ENCODE peak calls at places on chromosomes 3 and 15, in four cellular contexts. T, H, E and M are unnamed samples.

GRCh38 chr3:171981271-171981605 is 58.1 kb upstream of the FNDC3B start:
- DNase-seq in H (no peak), E (no peak), T (no peak), M (no peak)

GRCh38 chr3:187770224-187770623 is 25.0 kb upstream of the BCL6 start:
- DNase-seq in H (no peak), T (no peak), E (peak; percentile 24), M (no peak)

GRCh38 chr15:76829939-76830338 is 75.2 kb downstream of the SCAPER start:
- DNase-seq in T (no peak), E (no peak), H (no peak), M (no peak)

GRCh38 chr3:78765671-78766485 is 1001.9 kb downstream of the ROBO1 start:
- DNase-seq in E (no peak), H (no peak), T (no peak), M (no peak)

GRCh38 chr3:59422312-59422711 is 372.5 kb upstream of the CFAP20DC start:
- DNase-seq in H (no peak), E (no peak), T (no peak), M (peak; percentile 77)

GRCh38 chr15:48458876-48459275 is 127.6 kb downstream of the DUT start:
- DNase-seq in T (no peak), H (no peak), E (no peak), M (peak; percentile 78)

GRCh38 chr3:55622116-55622515 is 135.0 kb upstream of the WNT5A start:
- DNase-seq in H (no peak), T (no peak), E (no peak), M (peak; percentile 77)

GRCh38 chr3:188834349-188834748 is 337.4 kb upstream of the TPRG1 start:
- DNase-seq in H (no peak), E (peak; percentile 35), T (peak; percentile 4), M (no peak)

GRCh38 chr3:44104668-44105321 is 136.9 kb upstream of the TOPAZ1 start:
- DNase-seq in E (no peak), T (peak; percentile 78), H (no peak), M (peak; percentile 79)

GRCh38 chr15:101489236-101489632 is 273 bp downstream of the PCSK6 start:
- DNase-seq in E (no peak), T (peak; percentile 18), H (peak; percentile 68), M (peak; percentile 42)

GRCh38 chr15:30924353-30924752 is 20.6 kb downstream of the FAN1 start:
- DNase-seq in H (no peak), T (no peak), E (no peak), M (peak; percentile 44)
- H3K36me3 ChIP-seq in H (no peaks in the 10 kb centered on the region), T (peaks cover 36% of the 10 kb centered on the region), E (peaks cover 67% of the 10 kb centered on the region), M (peaks cover 19% of the 10 kb centered on the region)

DNA sequence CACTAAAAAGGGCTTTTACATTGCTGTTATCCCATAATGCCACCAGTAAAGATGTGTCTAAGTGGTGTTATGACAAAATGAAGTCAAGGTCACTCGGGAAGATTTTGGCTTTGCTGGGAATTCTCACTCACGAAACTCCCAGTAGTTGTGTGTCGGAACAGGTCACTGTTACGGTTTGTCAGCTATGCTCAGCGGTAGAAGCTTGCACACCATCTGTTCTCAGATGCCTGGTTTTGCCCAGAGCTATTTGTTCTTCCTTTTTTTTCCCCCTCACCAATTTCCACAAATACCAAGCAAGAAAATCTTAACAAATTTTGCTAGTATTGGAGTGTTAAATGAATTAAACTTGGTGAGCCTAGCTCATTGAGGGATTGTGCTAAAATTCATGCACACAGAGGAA is 915.1 kb downstream of the MCTP2 start:
- DNase-seq in E (no peak), T (no peak), H (no peak), M (no peak)
- H3K9me3 ChIP-seq in E (no peaks in the 10 kb centered on the region), T (no peaks in the 10 kb centered on the region), H (no peaks in the 10 kb centered on the region), M (no peaks in the 10 kb centered on the region)

DNA sequence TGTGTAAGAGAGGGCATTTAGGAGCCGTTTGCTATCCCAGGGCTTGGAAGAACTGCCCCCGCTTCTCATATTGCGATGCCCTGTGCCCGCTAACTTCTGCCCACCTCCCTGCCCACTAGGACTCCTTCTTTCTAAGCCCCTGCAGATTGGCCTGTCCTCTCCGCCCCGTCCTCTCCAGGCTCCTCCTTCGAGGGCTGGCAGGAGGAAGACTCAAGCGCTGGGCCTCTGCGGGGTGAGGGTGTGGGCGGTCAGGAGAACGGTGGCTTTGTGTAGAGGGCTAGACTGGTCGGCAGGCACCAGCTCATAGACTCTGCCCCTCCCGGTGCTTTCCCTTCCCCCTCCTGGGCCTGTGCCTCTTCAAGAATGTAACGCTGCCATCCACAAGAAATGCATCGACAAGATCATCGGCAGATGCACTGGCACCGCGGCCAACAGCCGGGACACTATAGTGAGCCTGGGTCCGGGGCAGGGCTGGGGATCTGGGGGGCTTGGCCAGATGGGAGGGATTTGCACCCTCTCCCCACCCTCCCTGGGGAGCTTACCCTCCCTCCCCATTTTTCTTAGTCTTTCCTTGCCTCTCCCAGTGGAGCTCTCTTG is 21.8 kb downstream of the PRKCD start:
- DNase-seq in E (no peak), H (no peak), T (no peak), M (no peak)
- TF ChIP-seq EZH2phosphoT487 in E (no peak), H (no peak), T (no peak), M (no peak)

GRCh38 chr3:49124203-49124602 is 3.6 kb upstream of the USP19 start:
- DNase-seq in H (no peak), E (no peak), T (no peak), M (no peak)
- H3K36me3 ChIP-seq in H (no peaks in the 10 kb centered on the region), E (no peaks in the 10 kb centered on the region), T (peaks cover 8% of the 10 kb centered on the region), M (peaks cover 8% of the 10 kb centered on the region)

DNA sequence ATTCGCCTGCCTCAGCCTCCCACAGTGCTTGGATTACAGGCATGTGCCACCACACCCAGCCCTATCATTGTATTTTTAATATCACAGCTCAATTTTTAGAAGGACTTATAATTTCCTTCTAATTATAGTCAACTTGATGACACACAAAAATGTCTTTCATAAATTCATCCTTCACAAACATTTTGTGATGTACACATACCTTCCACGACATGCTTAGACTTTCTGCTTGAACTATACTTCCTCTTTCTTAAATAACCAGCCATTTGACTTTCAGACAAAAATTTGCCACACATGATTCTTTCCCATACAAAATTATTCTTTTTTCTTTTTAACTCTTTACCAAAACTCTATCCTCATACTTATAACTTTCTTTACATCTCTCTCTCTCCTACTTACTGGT is 48.4 kb upstream of the CCK start:
- DNase-seq in E (peak; percentile 71), T (peak; percentile 21), H (peak; percentile 11), M (no peak)
- H3K9me3 ChIP-seq in E (peaks cover 49% of the 10 kb centered on the region), T (peaks cover 19% of the 10 kb centered on the region), H (peaks cover 42% of the 10 kb centered on the region), M (no peaks in the 10 kb centered on the region)